ENCODE peak calls at places on chromosomes 16 and 17, in seven cellular contexts. K, V, H, U, D, R and O are unnamed samples.

GRCh38 chr16:57313509-57313908 is 29.0 kb upstream of the PLLP start:
- DNase-seq in K (no peak), V (no peak), H (no peak), U (no peak), D (no peak), R (no peak), O (no peak)

GRCh38 chr17:77772461-77772897 is 186.0 kb upstream of the TNRC6C start:
- DNase-seq in K (no peak), V (no peak), H (peak), U (peak), D (peak), R (no peak), O (no peak)

GRCh38 chr16:29645699-29646187 is 17.3 kb upstream of the SPN start:
- DNase-seq in K (no peak), V (no peak), H (no peak), U (peak), D (no peak), R (no peak), O (no peak)

GRCh38 chr16:10386517-10387377 is 886 bp downstream of the ATF7IP2 start:
- DNase-seq in K (no peak), V (no peak), H (no peak), U (peak), D (no peak), R (no peak), O (no peak)

GRCh38 chr17:8807070-8807550 is 7.9 kb upstream of the MFSD6L start:
- DNase-seq in K (no peak), V (no peak), H (no peak), U (no peak), D (no peak), R (no peak), O (no peak)

GRCh38 chr17:8481089-8481488 is 45.4 kb downstream of the NDEL1 start:
- DNase-seq in K (no peak), V (no peak), H (no peak), U (no peak), D (no peak), R (no peak), O (no peak)

GRCh38 chr17:19762515-19762961 is 14.4 kb upstream of the ALDH3A1 start:
- DNase-seq in K (no peak), V (peak), H (peak), U (peak), D (peak), R (no peak), O (peak)

GRCh38 chr17:69492410-69493071 is 78.0 kb downstream of the MAP2K6 start:
- DNase-seq in K (no peak), V (no peak), H (no peak), U (peak), D (no peak), R (peak), O (no peak)

GRCh38 chr16:11534262-11534661 is 52.5 kb downstream of the LITAF start:
- DNase-seq in K (no peak), V (no peak), H (no peak), U (peak), D (no peak), R (no peak), O (no peak)

GRCh38 chr17:48262982-48263586 is 155.5 kb downstream of the SNX11 start:
- DNase-seq in K (no peak), V (no peak), H (no peak), U (peak), D (no peak), R (no peak), O (no peak)

GRCh38 chr17:15957206-15957605 is 12.3 kb downstream of the ADORA2B start:
- DNase-seq in K (no peak), V (peak), H (no peak), U (no peak), D (no peak), R (no peak), O (no peak)

GRCh38 chr17:28755486-28755885 is 11.7 kb downstream of the TRAF4 start:
- DNase-seq in K (no peak), V (no peak), H (no peak), U (no peak), D (no peak), R (no peak), O (no peak)

GRCh38 chr16:88063201-88063773 is 112.1 kb downstream of the BANP start:
- DNase-seq in K (peak), V (peak), H (no peak), U (peak), D (no peak), R (peak), O (no peak)

GRCh38 chr17:9714801-9715200 is 69.5 kb downstream of the USP43 start:
- DNase-seq in K (no peak), V (no peak), H (no peak), U (no peak), D (no peak), R (no peak), O (no peak)

GRCh38 chr16:71659471-71659870 is 33.5 kb downstream of the MARVELD3 start:
- DNase-seq in K (no peak), V (no peak), H (no peak), U (no peak), D (no peak), R (no peak), O (no peak)

GRCh38 chr17:71530227-71530626 is 590.6 kb upstream of the SOX9 start:
- DNase-seq in K (no peak), V (no peak), H (no peak), U (no peak), D (no peak), R (no peak), O (no peak)

GRCh38 chr16:79528281-79528680 is 72.3 kb downstream of the MAF start:
- DNase-seq in K (no peak), V (no peak), H (no peak), U (no peak), D (no peak), R (no peak), O (no peak)

GRCh38 chr16:66551362-66551761 is 1.0 kb upstream of the CKLF start:
- DNase-seq in K (no peak), V (no peak), H (peak), U (no peak), D (no peak), R (no peak), O (no peak)

GRCh38 chr16:80273635-80274538 is 266.9 kb upstream of the DYNLRB2 start:
- DNase-seq in K (peak), V (no peak), H (no peak), U (peak), D (no peak), R (peak), O (no peak)

GRCh38 chr17:76528528-76529223 is 8.8 kb downstream of the CYGB start:
- DNase-seq in K (no peak), V (no peak), H (no peak), U (peak), D (peak), R (no peak), O (no peak)
- TF ChIP-seq CTCF in K (no peak), V (no peak), H (no peak), U (no peak), D (no peak), R (peak), O (no peak)

GRCh38 chr17:73954981-73955380 is 248.5 kb upstream of the RPL38 start:
- DNase-seq in K (no peak), V (no peak), H (no peak), U (no peak), D (no peak), R (no peak), O (no peak)

GRCh38 chr17:73953206-73954033 is 250.1 kb upstream of the RPL38 start:
- DNase-seq in K (no peak), V (no peak), H (no peak), U (no peak), D (no peak), R (no peak), O (no peak)

GRCh38 chr17:73950515-73950914 is 253.0 kb upstream of the RPL38 start:
- DNase-seq in K (no peak), V (no peak), H (no peak), U (no peak), D (no peak), R (no peak), O (no peak)

GRCh38 chr17:73952136-73952497 is 251.4 kb upstream of the RPL38 start:
- DNase-seq in K (no peak), V (no peak), H (peak), U (no peak), D (no peak), R (no peak), O (no peak)

DNA sequence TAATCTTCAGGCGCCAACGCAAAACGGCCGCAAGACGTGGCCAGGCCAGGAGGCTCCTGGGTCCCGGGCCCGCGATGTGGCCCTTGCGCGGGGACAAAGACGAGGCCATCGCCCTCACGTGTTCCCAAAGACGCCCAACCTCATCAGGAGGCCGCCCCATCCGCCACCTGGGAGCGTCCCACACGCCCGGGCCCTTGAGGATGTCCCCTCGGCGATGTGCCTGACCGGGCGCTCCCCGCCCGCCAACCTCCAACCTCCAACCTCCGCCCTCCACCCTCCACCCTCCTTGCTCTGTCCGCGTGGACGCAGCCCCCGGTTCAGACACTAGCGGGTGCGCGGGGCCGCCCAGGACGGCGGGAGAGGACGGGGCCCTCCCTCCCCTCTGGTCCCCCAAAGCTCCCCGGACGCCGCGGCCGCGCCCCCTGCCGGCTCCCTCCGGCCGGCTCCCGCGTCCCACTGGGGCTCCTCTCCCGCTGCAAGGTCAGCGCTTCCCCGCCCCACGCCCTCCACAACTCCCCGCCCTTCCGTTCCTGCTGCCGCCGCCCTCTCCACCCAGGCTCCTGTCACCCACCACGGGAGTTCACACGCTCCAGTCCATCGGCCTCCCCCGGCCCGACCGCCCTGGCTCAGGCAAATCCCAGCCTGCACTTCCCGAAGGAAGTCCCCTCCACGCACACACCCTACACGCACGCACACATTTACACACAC is 250.8 kb upstream of the RPL38 start:
- DNase-seq in K (no peak), V (no peak), H (peak), U (no peak), D (no peak), R (no peak), O (no peak)
- TF ChIP-seq CTCF in K (no peak), V (peak), H (peak), U (no peak), D (no peak), R (no peak), O (no peak)

GRCh38 chr17:75152971-75153853 is 1.1 kb downstream of the JPT1 start:
- DNase-seq in K (no peak), V (peak), H (peak), U (peak), D (peak), R (no peak), O (no peak)
- TF ChIP-seq CTCF in K (no peak), V (no peak), H (no peak), U (no peak), D (no peak), R (no peak), O (no peak)

GRCh38 chr17:45895304-45895968 is 1.1 kb downstream of the MAPT start:
- DNase-seq in K (no peak), V (no peak), H (peak), U (no peak), D (no peak), R (no peak), O (peak)
- TF ChIP-seq CTCF in K (no peak), V (no peak), H (no peak), U (no peak), D (no peak), R (no peak), O (no peak)

GRCh38 chr16:85393674-85394510 is 219.2 kb upstream of the GSE1 start:
- DNase-seq in K (no peak), V (peak), H (peak), U (peak), D (peak), R (no peak), O (no peak)
- TF ChIP-seq CTCF in K (peak), V (peak), H (peak), U (peak), D (peak), R (peak), O (peak)